ENCODE peak calls at places on chromosomes 3 and 15, in six cellular contexts. L is sigmoid colon, Q is fibroblast of pulmonary artery, T is fibroblast of villous mesenchyme, W is heart right ventricle, A is fibroblast of mammary gland. M is an unnamed sample.

GRCh38 chr15:78284758-78285157 is 14.7 kb downstream of the SKIC8 start:
- DNase-seq in Q (no peak), L (no peak), A (no peak), W (no peak), T (no peak), M (no peak)

GRCh38 chr15:25172691-25173090 is 217.9 kb downstream of the SNRPN start:
- DNase-seq in W (peak), Q (no peak), A (no peak), T (no peak), L (peak), M (no peak)

GRCh38 chr3:210649-211048 is 14.1 kb downstream of the CHL1 start:
- DNase-seq in A (no peak), W (no peak), L (no peak), T (no peak), Q (no peak), M (no peak)

GRCh38 chr3:39181408-39182335 is 10.7 kb downstream of the XIRP1 start:
- DNase-seq in T (no peak), W (no peak), Q (no peak), A (no peak), L (no peak), M (no peak)

GRCh38 chr3:50657816-50658215 is 16.9 kb upstream of the DOCK3 start:
- DNase-seq in W (no peak), A (no peak), L (no peak), T (no peak), Q (no peak), M (no peak)

GRCh38 chr15:73844356-73844755 is 29.0 kb upstream of the TBC1D21 start:
- DNase-seq in Q (peak), A (peak), L (no peak), T (peak), W (no peak), M (no peak)

GRCh38 chr3:66763294-66763693 is 234.8 kb upstream of the KBTBD8 start:
- DNase-seq in A (peak), W (no peak), Q (peak), T (peak), L (no peak), M (peak)

GRCh38 chr3:42742259-42742658 is 30.8 kb downstream of the CCDC13 start:
- DNase-seq in W (no peak), L (peak), T (no peak), Q (no peak), A (no peak), M (no peak)

GRCh38 chr3:186216903-186217819 is 108.3 kb upstream of the ETV5 start:
- DNase-seq in L (no peak), Q (peak), W (no peak), A (peak), T (no peak), M (no peak)

DNA sequence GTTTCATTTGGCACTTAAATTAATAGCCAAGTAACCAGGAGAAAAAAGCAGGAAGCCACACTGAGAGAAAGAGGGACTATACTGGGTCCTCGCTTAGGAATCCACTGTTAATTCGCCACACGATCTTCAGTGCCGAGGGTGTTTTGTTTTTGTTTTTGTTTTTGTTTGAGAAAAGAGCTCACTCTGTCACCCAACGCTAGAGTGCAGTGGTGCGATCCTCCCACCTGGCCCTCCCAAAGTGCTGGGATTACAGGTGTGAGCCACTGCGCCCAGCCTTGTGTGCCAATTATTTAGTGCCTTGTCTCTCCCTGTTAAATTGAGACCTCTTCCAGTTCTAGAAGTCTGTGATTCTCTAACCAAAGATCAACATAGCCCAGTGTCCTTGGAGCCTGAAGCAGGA is 53.8 kb upstream of the TPM1 start:
- DNase-seq in A (no peak), Q (no peak), W (no peak), L (no peak), T (no peak), M (no peak)
- TF ChIP-seq CTCF in A (no peak), Q (no peak), W (no peak), L (no peak), T (no peak), M (no peak)

DNA sequence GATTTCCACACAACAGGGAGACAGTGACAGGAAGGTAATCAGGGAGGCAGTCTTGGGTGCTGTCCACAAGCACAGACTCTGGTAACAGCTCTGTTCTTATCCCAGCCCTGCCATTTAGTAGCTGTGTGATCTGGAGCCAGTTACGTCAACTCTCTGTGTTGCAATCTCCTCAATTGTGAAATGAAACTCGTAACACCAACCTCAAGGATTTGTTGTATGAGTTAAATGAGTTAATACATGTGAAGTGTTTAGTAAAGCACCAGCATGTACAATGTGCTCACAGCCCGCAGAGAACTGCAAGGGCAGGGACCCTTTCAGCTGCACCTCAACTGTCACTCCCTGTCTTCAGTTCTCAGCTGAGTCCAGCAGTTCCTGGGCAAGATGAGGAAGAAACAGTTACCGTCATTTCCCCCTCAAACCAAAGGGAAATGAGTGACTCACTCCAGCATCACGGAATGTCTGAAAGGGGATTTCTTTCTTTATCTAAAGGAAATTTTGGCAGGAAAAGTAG is 39.8 kb upstream of the MB21D2 start:
- DNase-seq in L (peak), A (peak), Q (peak), W (no peak), T (peak), M (peak)
- H3K4me3 ChIP-seq in L (no peak), A (peak), Q (peak), W (peak), T (peak), M (no peak)

DNA sequence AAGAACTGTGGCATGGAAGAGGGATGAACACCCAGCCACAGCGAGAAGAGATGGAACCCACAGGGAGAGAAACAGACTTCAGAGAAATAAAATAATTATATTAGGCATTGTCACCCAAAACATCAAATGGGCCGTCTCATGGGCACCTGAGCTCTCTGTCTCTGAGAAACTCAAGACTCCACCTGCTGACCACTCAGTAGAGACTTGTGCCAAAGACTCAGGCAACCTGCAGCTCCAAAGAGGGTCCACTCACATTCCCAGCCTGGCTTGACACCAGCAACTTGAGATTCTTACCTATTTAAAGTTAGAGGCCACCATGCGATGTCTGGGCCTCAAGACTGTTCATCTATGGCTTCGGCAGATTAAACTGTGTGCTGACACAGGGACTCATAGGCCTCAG is 12.0 kb downstream of the SEMA5B start:
- DNase-seq in W (no peak), A (no peak), L (no peak), T (no peak), Q (no peak), M (no peak)
- TF ChIP-seq CTCF in W (no peak), A (no peak), L (no peak), T (peak), Q (no peak), M (no peak)

DNA sequence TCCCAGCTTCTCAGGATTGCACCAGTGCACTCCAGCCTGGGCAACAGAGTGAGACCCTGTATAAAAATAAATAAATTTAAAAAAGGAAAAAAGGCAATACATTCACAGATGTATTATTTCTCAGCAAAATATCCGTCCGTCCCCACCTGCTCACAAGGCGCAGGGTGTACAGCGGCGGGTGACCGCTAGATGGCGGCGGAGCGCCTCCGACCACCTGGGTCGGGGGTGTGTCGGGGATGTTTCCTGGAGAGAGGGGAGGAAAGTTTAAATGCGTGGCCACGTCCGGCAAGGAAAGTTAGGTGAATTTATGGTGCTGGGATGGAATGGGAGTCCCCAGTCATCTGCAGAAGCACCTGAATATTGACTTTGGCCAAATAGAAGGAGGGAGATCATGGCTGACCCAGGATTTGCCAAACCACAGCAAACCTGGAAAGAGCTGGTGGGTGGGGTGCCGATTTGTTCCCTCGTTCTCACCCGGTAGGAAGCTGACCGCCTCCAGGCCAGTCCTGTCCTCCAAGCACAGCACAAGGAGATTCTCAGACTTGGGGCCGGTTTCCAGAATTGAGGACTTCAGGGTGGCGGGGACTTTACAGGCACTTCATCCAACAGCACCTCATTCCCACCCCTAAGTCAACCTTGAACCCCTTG is 88.2 kb downstream of the TMEM266 start:
- DNase-seq in Q (peak), T (peak), W (peak), L (peak), A (peak), M (peak)
- H3K4me3 ChIP-seq in Q (no peak), T (no peak), W (no peak), L (no peak), A (no peak), M (no peak)

GRCh38 chr3:132285620-132285945 is 31.6 kb upstream of the ACP3 start:
- DNase-seq in A (no peak), T (no peak), W (no peak), Q (no peak), L (no peak), M (no peak)
- TF ChIP-seq CTCF in A (no peak), T (no peak), W (no peak), Q (no peak), L (no peak), M (no peak)

GRCh38 chr15:40892449-40893012 is 1.7 kb upstream of the VPS18 start:
- DNase-seq in T (no peak), Q (no peak), A (no peak), L (no peak), W (no peak), M (no peak)

GRCh38 chr15:40894689-40895308 is 549 bp downstream of the VPS18 start:
- DNase-seq in W (peak), L (peak), Q (peak), A (peak), T (peak), M (peak)

GRCh38 chr15:40893733-40894688 is at the start of gene VPS18:
- DNase-seq in T (peak), L (peak), Q (peak), A (peak), W (peak), M (peak)

GRCh38 chr15:40891810-40892448 is 2.3 kb upstream of the VPS18 start:
- DNase-seq in T (peak), A (peak), Q (peak), L (no peak), W (no peak), M (peak)

DNA sequence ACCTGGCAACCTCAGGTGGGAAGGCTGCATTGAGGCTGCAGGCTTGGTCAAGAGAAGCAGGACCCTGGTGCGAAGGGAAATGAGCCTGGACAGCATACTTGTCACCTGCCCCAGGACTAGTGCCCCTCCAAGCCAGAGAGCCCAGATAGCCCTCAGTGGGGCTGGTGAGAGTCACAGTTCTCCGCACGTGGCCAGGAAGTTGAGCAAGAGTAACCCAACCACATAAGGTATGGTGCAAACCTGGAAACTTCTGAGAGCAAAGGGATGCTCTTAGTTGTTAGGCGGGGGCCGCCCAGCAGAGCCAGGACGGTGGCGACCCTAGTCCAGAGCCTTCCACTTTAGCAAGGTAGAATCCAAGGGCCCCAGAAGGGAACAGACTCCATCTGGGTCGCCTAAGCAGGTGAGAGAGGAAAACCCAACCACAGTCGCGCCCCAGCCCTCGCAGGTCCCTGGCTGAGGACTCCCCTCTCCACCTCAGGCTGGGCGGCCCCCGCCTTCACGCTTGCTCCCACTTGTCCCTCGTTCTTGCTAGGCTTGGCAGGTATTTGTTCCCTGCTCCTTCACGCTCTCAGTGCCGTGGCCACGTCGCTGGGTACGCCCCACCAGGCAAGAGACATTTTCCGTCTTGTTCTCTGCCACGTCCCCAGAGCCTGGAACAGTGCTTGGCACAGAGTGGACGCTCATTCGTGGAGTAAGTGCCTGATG is 1.1 kb upstream of the VPS18 start:
- DNase-seq in T (no peak), L (no peak), W (peak), Q (no peak), A (no peak), M (peak)
- H3K4me3 ChIP-seq in T (no peak), L (peak), W (peak), Q (no peak), A (no peak), M (no peak)

DNA sequence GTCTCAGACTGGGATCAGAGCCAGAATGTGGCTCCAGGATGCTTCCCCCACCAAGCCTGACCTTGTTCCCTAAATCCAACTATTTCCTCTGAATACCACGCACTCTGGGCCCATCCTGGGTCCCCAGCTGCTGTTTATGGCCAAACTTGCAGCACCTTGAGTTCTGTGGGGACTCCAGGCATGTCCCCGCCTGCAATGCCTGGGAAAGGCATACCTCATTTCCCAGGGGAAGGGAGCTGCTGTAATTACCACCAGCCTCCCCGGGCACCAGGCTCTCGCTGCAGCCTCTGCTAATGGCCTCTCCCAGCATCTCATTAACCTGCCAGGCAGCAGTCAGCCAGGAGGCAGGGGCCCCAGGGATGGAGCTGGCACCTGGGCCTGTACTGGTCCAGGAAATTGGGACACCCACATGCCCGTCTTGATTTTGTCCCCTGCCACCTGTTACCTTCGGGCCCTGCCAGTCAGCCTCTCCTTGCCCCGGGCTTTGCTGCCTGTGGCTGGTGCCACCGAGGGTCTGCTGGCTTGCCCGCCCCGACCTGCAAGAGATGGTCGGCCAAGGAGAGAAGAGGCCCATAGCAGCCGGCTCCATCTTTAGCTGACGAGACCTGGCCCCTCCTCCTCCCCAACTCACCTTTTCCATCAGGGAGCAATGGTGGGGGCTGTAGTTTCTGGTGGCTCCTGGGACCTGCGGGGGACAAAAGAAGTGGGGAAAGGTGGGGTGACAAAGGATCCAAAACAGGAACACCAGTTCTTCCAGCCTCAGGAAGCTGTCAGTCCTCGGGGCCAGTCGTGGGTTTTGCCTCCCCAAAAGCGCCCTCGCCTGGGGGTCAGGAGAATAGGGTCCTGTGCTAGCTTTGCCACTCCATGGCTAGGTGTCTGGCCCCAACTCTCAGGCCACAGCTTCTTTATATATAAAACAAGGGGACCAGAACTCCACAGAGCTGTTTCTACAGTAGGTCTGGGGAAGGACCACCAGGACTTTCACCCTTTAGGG is 4.3 kb downstream of the CCDC9B start:
- DNase-seq in A (no peak), L (no peak), Q (no peak), W (no peak), T (no peak), M (no peak)
- TF ChIP-seq CTCF in A (no peak), L (no peak), Q (no peak), W (no peak), T (no peak), M (no peak)

DNA sequence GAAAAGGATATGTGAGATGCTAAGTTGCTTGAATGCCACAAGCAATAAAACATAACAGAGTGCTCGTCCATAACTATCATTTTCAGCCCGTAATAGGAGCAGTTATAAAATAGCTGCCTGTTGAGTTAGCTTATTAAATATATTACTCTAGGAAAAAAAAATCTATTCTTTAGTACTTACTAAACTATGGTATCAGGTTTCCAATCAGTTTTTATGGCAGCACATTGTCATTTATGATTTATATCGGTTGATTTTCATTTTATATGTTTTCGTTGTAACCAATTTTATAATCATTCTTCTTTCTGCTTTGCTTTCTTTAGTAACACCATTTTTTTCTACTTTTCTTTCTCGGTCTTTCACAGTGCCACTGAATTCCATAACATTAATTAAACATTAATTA is 51.9 kb downstream of the SEMA6D start:
- DNase-seq in Q (no peak), T (no peak), W (no peak), A (no peak), L (no peak), M (no peak)
- H3K4me3 ChIP-seq in Q (no peak), T (no peak), W (no peak), A (no peak), L (no peak), M (no peak)

GRCh38 chr3:74067296-74067695 is 442.6 kb upstream of the PDZRN3 start:
- DNase-seq in W (no peak), T (peak), A (peak), Q (peak), L (no peak), M (peak)
- TF ChIP-seq CTCF in W (no peak), T (peak), A (peak), Q (peak), L (no peak), M (no peak)